ENCODE peak calls at places on chromosome 10, in six cellular contexts. Z, L, S, N, X and W are unnamed samples.
A peak's percentile ranks its signal among the peaks of the same experiment; 100 is the strongest.

GRCh38 chr10:109723305-109723704 is 200.0 kb downstream of the XPNPEP1 start:
- DNase-seq in L (no peak), N (no peak), X (no peak), Z (no peak), S (no peak), W (no peak)

GRCh38 chr10:110983466-110983865 is 64.1 kb downstream of the SHOC2 start:
- DNase-seq in L (no peak), S (no peak), N (no peak), X (no peak), Z (no peak), W (no peak)

GRCh38 chr10:58775960-58776574 is 263.4 kb downstream of the BICC1 start:
- DNase-seq in S (no peak), L (peak; percentile 12), X (no peak), N (peak; percentile 40), Z (no peak), W (no peak)

GRCh38 chr10:31136951-31137885 is 105.6 kb upstream of the ZNF438 start:
- DNase-seq in L (no peak), Z (no peak), S (no peak), X (no peak), N (no peak), W (no peak)

GRCh38 chr10:28181478-28182096 is 121.3 kb downstream of the MPP7 start:
- DNase-seq in Z (no peak), X (no peak), L (no peak), N (no peak), S (no peak), W (no peak)

GRCh38 chr10:22086730-22087364 is 83.3 kb upstream of the DNAJC1 start:
- DNase-seq in L (peak; percentile 89), X (peak; percentile 84), S (no peak), Z (peak; percentile 82), N (peak; percentile 87), W (no peak)

GRCh38 chr10:125130886-125131285 is 29.5 kb downstream of the CTBP2 start:
- DNase-seq in Z (no peak), L (no peak), N (no peak), S (no peak), X (no peak), W (no peak)

GRCh38 chr10:79081353-79082034 is 12.7 kb downstream of the ZMIZ1 start:
- DNase-seq in Z (no peak), N (no peak), S (no peak), X (no peak), L (peak; percentile 32), W (no peak)

GRCh38 chr10:74231375-74231774 is 80.4 kb downstream of the ADK start:
- DNase-seq in X (no peak), S (no peak), L (no peak), Z (no peak), N (no peak), W (no peak)

GRCh38 chr10:77925410-77925794 is 1.2 kb downstream of the DLG5 start:
- DNase-seq in S (no peak), X (no peak), Z (no peak), N (peak; percentile 59), L (peak; percentile 13), W (peak; percentile 31)

GRCh38 chr10:58140706-58141347 is 126.9 kb downstream of the IPMK start:
- DNase-seq in Z (no peak), N (no peak), S (no peak), X (no peak), L (no peak), W (no peak)

GRCh38 chr10:110850099-110850498 is 21.6 kb upstream of the PDCD4 start:
- DNase-seq in L (no peak), S (no peak), X (no peak), Z (no peak), N (no peak), W (no peak)

GRCh38 chr10:8057636-8058273 is 3.3 kb downstream of the GATA3 start:
- DNase-seq in N (no peak), L (no peak), X (no peak), S (peak; percentile 57), Z (no peak), W (no peak)

GRCh38 chr10:88642254-88642653 is 22.0 kb upstream of the LIPF start:
- DNase-seq in S (no peak), X (no peak), N (no peak), L (no peak), Z (no peak), W (no peak)

GRCh38 chr10:75971402-75972211 is 540.2 kb downstream of the LRMDA start:
- DNase-seq in S (no peak), Z (no peak), X (no peak), L (peak; percentile 19), N (peak; percentile 28), W (no peak)

GRCh38 chr10:61078542-61078941 is 134.6 kb upstream of the RHOBTB1 start:
- DNase-seq in N (peak; percentile 42), S (no peak), Z (no peak), L (no peak), X (no peak), W (no peak)

DNA sequence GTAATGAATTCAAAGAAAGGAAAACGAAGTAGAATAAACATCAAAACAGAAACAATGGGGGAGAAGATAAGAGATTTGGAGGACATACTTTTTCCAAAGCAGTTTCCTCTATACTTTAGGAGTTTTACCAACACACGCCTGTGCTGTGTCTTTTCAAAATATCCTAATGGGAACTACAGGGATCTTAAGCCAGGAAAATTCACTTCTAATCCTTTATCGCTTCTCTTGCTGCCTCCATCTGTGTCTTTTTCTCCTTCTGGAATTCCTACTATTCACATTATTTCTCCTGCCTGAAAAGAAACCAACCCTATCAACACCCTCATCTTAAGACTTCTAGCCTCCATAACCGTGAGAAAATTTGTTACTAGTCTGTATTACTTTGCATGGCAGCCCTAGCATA is 6.8 kb downstream of the HNRNPF start:
- DNase-seq in X (no peak), L (no peak), S (no peak), N (no peak), Z (no peak), W (no peak)
- TF ChIP-seq POLR2A in X (no peak), L (no peak), S (no peak), N (no peak), Z (no peak), W (no peak)

GRCh38 chr10:112373912-112374338 is at the start of gene ACSL5:
- DNase-seq in N (no peak), L (no peak), S (no peak), Z (no peak), X (no peak), W (no peak)
- TF ChIP-seq POLR2A in N (no peak), L (no peak), S (no peak), Z (no peak), X (no peak), W (no peak)

DNA sequence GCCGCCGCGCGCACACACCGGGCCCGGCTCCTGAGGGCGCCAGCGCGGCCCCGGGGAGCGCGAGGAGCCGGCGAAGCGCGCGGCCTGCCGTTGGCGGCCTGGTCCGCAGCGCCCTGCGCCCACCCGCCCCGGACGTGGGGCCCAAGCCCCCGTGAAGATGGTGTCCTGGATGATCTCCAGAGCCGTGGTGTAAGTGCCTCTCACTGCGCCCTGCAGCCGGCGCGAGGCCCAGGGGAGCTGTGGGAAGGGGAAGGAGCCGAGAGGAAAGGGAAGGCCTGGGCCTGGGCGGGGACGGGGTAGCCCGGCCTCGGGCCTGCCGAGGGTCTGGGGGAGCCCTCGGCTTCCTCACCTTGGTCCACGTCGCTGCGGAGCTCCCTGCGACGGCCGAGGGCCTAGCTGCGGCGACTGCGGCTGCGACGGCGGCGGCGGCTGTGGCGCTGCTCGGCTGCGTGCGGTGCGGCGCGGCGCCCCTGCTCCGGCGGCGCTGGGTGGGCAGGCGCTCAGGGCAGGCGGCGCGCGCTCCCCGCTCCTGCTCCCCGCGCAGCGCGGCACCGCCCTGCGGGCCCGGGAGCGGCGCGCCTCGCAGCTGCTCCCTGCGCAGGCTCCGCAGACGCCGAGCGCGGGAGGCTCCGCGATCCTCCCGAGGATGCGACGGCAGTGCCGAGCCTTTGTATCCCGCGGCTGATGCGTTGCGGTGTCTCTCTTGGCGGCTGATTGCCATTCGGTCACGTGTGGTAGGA is at the start of gene REEP3:
- DNase-seq in L (peak; percentile 56), Z (peak; percentile 57), X (peak; percentile 61), N (peak; percentile 73), S (peak; percentile 85), W (peak; percentile 89)
- TF ChIP-seq POLR2A in L (peak; percentile 71), Z (no peak), X (no peak), N (peak; percentile 61), S (peak; percentile 68), W (peak; percentile 78)

GRCh38 chr10:99730026-99730425 is 1.9 kb downstream of the COX15 start:
- DNase-seq in Z (no peak), X (no peak), L (no peak), N (no peak), S (no peak), W (no peak)

GRCh38 chr10:99733366-99733765 is 1.3 kb downstream of the CUTC start:
- DNase-seq in S (no peak), L (no peak), N (no peak), Z (no peak), X (no peak), W (peak; percentile 18)

GRCh38 chr10:99731296-99732032 is 463 bp downstream of the COX15 start:
- DNase-seq in N (no peak), Z (no peak), S (no peak), X (no peak), L (no peak), W (peak; percentile 34)

DNA sequence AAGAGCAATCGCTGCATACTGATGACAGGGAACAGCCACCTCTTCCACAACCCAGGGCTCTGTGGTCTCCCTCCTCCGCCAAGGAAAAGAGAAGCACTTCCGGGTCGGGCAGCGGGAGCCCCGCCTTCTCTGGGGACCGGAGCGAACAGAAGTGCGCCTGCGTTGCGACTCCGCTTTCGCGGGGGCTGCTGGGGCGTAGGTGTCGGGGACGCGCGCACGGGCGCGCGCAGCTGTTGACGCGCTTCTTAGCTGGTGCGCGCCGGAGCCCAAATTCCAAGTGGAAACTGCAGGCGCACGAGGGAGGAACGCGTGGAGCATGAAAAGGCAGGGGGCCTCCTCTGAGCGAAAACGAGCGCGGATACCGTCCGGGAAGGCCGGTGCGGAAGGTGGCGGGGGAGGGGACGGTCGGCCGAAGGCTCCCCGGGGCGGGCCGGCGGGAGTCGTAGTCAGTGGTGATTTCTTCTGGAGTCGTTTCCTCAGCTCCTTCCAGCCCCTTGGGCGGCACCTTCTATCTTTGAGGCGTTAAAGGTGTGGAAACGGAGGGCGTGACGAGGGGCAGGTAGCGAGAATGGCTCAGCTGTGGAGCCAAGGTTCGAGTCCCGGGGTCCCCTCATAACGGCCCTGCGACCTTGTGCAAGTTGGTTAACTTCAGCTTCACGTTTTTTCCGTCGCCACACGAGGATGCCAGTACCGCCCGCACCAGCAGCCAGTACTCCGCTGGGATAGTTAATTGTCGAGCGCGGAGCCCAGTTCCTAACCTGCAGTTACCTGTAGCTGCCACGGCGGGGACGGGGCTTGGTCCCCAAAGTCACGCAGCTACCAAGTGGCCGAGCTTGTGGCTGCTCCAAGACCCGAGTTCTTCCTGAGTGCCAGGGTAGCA is at the start of the genes COX15 and CUTC:
- DNase-seq in S (peak; percentile 97), N (peak; percentile 97), Z (peak; percentile 95), X (peak; percentile 97), L (peak; percentile 95), W (peak; percentile 98)
- TF ChIP-seq POLR2A in S (peak; percentile 86), N (peak; percentile 60), Z (peak; percentile 65), X (no peak), L (peak; percentile 84), W (peak; percentile 95)

GRCh38 chr10:123390874-123391273 is 236.7 kb downstream of the BUB3 start:
- DNase-seq in N (no peak), S (no peak), Z (no peak), L (no peak), X (no peak), W (no peak)
- TF ChIP-seq POLR2A in N (no peak), S (no peak), Z (no peak), L (no peak), X (no peak), W (no peak)